ENCODE peak calls at places on chromosomes 5 and 9, in four cellular contexts. O, Q, P and B are unnamed samples.

GRCh38 chr9:11149065-11149464 is 536.3 kb upstream of the PTPRD start:
- DNase-seq in O (no peak), P (no peak), Q (no peak), B (no peak)

GRCh38 chr9:114503522-114504340 is 1.5 kb downstream of the WHRN start:
- DNase-seq in Q (no peak), O (no peak), P (peak), B (no peak)

GRCh38 chr5:58886315-58887207 is 303.7 kb downstream of the RAB3C start:
- DNase-seq in O (peak), P (peak), Q (peak), B (peak)

GRCh38 chr5:143311955-143312354 is 91.5 kb downstream of the NR3C1 start:
- DNase-seq in Q (no peak), P (no peak), O (no peak), B (no peak)

GRCh38 chr5:131997026-131997726 is 14.3 kb downstream of the ACSL6 start:
- DNase-seq in Q (no peak), P (no peak), O (no peak), B (no peak)

GRCh38 chr5:37539459-37539858 is 160.3 kb downstream of the WDR70 start:
- DNase-seq in O (no peak), Q (no peak), P (no peak), B (no peak)

GRCh38 chr9:120910643-120911042 is 16.0 kb downstream of the TRAF1 start:
- DNase-seq in O (no peak), P (no peak), Q (no peak), B (no peak)

GRCh38 chr9:4549751-4550295 is 59.6 kb downstream of the SLC1A1 start:
- DNase-seq in O (no peak), P (no peak), Q (peak), B (no peak)

GRCh38 chr5:23412011-23412410 is 95.4 kb upstream of the PRDM9 start:
- DNase-seq in O (no peak), Q (peak), P (no peak), B (no peak)

GRCh38 chr5:60822285-60822556 is 21.8 kb downstream of the ELOVL7 start:
- DNase-seq in Q (no peak), O (no peak), P (no peak), B (no peak)

GRCh38 chr9:38316166-38316765 is 76.2 kb upstream of the ALDH1B1 start:
- DNase-seq in P (no peak), Q (no peak), O (peak), B (no peak)

GRCh38 chr9:81565609-81566008 is 123.7 kb downstream of the TLE1 start:
- DNase-seq in P (no peak), Q (no peak), O (no peak), B (no peak)

GRCh38 chr9:94913550-94913949 is 187.1 kb downstream of the AOPEP start:
- DNase-seq in P (peak), O (peak), Q (no peak), B (no peak)

GRCh38 chr5:120073722-120074121 is 390.4 kb upstream of the PRR16 start:
- DNase-seq in O (no peak), P (no peak), Q (no peak), B (no peak)

GRCh38 chr5:137286025-137286610 is 213.0 kb downstream of the SPOCK1 start:
- DNase-seq in Q (no peak), P (no peak), O (no peak), B (no peak)

GRCh38 chr5:156654444-156654843 is 195.7 kb upstream of the PPP1R2B start:
- DNase-seq in P (no peak), Q (no peak), O (no peak), B (no peak)

GRCh38 chr5:67221487-67222242 is 25.1 kb upstream of the CD180 start:
- DNase-seq in Q (no peak), P (no peak), O (no peak), B (no peak)

GRCh38 chr5:71924980-71925379 is 182.3 kb upstream of the MAP1B start:
- DNase-seq in O (peak), P (no peak), Q (peak), B (no peak)

GRCh38 chr5:14244721-14245518 is 101.8 kb downstream of the TRIO start:
- DNase-seq in P (no peak), Q (no peak), O (no peak), B (no peak)

GRCh38 chr9:98732801-98733200 is 24.1 kb upstream of the GABBR2 start:
- DNase-seq in O (no peak), Q (no peak), P (no peak), B (no peak)

GRCh38 chr5:144142030-144142825 is 28.2 kb downstream of the YIPF5 start:
- DNase-seq in P (peak), O (peak), Q (peak), B (peak)

GRCh38 chr5:56358703-56359428 is 125.7 kb upstream of the ANKRD55 start:
- DNase-seq in P (no peak), Q (no peak), O (no peak), B (no peak)